ENCODE peak calls at places on chromosomes 6 and 20, in eight cellular contexts. One of them, this sample, is unnamed.

GRCh38 chr6:100446115-100446921 is 18.4 kb downstream of the SIM1 start:
- DNase-seq in heart left ventricle: no peak
- DNase-seq in WERI-Rb-1: no peak
- DNase-seq in B cell: no peak
- DNase-seq in stimulated activated CD4-positive, alpha-beta T cell treated with anti-CD3 and anti-CD28 coated beads, Interleukin-2, amount 100 ng/mL, for 24 hours: peak
- DNase-seq in left ventricle myocardium inferior: no peak
- DNase-seq in mesenchymal stem cell: peak
- DNase-seq in iPS-NIHi11: no peak
- DNase-seq in this sample: no peak

GRCh38 chr6:37011656-37012378 is 6.4 kb downstream of the FGD2 start:
- DNase-seq in mesenchymal stem cell: peak
- DNase-seq in left ventricle myocardium inferior: no peak
- DNase-seq in stimulated activated CD4-positive, alpha-beta T cell treated with anti-CD3 and anti-CD28 coated beads, Interleukin-2, amount 100 ng/mL, for 24 hours: no peak
- DNase-seq in B cell: no peak
- DNase-seq in iPS-NIHi11: no peak
- DNase-seq in WERI-Rb-1: no peak
- DNase-seq in heart left ventricle: no peak
- DNase-seq in this sample: peak

GRCh38 chr6:81465859-81466258 is 286.6 kb downstream of the TENT5A start:
- DNase-seq in WERI-Rb-1: peak
- DNase-seq in mesenchymal stem cell: peak
- DNase-seq in heart left ventricle: no peak
- DNase-seq in B cell: no peak
- DNase-seq in stimulated activated CD4-positive, alpha-beta T cell treated with anti-CD3 and anti-CD28 coated beads, Interleukin-2, amount 100 ng/mL, for 24 hours: no peak
- DNase-seq in iPS-NIHi11: peak
- DNase-seq in left ventricle myocardium inferior: no peak
- DNase-seq in this sample: no peak

GRCh38 chr6:70292144-70292543 is 10.7 kb downstream of the COL9A1 start:
- DNase-seq in left ventricle myocardium inferior: no peak
- DNase-seq in B cell: no peak
- DNase-seq in iPS-NIHi11: no peak
- DNase-seq in heart left ventricle: no peak
- DNase-seq in stimulated activated CD4-positive, alpha-beta T cell treated with anti-CD3 and anti-CD28 coated beads, Interleukin-2, amount 100 ng/mL, for 24 hours: no peak
- DNase-seq in mesenchymal stem cell: no peak
- DNase-seq in WERI-Rb-1: no peak
- DNase-seq in this sample: no peak

GRCh38 chr20:40563296-40563950 is 125.6 kb downstream of the MAFB start:
- DNase-seq in heart left ventricle: no peak
- DNase-seq in left ventricle myocardium inferior: no peak
- DNase-seq in mesenchymal stem cell: peak
- DNase-seq in B cell: no peak
- DNase-seq in stimulated activated CD4-positive, alpha-beta T cell treated with anti-CD3 and anti-CD28 coated beads, Interleukin-2, amount 100 ng/mL, for 24 hours: no peak
- DNase-seq in WERI-Rb-1: no peak
- DNase-seq in iPS-NIHi11: peak
- DNase-seq in this sample: peak

GRCh38 chr6:7463785-7464184 is 74.2 kb downstream of the RIOK1 start:
- DNase-seq in heart left ventricle: no peak
- DNase-seq in left ventricle myocardium inferior: no peak
- DNase-seq in mesenchymal stem cell: peak
- DNase-seq in stimulated activated CD4-positive, alpha-beta T cell treated with anti-CD3 and anti-CD28 coated beads, Interleukin-2, amount 100 ng/mL, for 24 hours: no peak
- DNase-seq in iPS-NIHi11: peak
- DNase-seq in WERI-Rb-1: no peak
- DNase-seq in B cell: no peak
- DNase-seq in this sample: no peak

GRCh38 chr20:46027245-46027853 is 1.7 kb upstream of the SLC12A5 start:
- DNase-seq in left ventricle myocardium inferior: no peak
- DNase-seq in stimulated activated CD4-positive, alpha-beta T cell treated with anti-CD3 and anti-CD28 coated beads, Interleukin-2, amount 100 ng/mL, for 24 hours: no peak
- DNase-seq in iPS-NIHi11: peak
- DNase-seq in B cell: no peak
- DNase-seq in heart left ventricle: no peak
- DNase-seq in WERI-Rb-1: no peak
- DNase-seq in mesenchymal stem cell: peak
- DNase-seq in this sample: peak

GRCh38 chr6:1107578-1107977 is 204.3 kb upstream of the FOXQ1 start:
- DNase-seq in left ventricle myocardium inferior: no peak
- DNase-seq in stimulated activated CD4-positive, alpha-beta T cell treated with anti-CD3 and anti-CD28 coated beads, Interleukin-2, amount 100 ng/mL, for 24 hours: no peak
- DNase-seq in WERI-Rb-1: no peak
- DNase-seq in iPS-NIHi11: no peak
- DNase-seq in B cell: no peak
- DNase-seq in mesenchymal stem cell: no peak
- DNase-seq in heart left ventricle: no peak
- DNase-seq in this sample: no peak